ENCODE peak calls at places on chromosomes 5 and 9, in nine cellular contexts. I is brain microvascular endothelial cell; Z is fibroblast of lung; O is ascending aorta; J is CD8-positive, alpha-beta T cell; K is HepG2; B is uterus; A is heart left ventricle; M is epithelial cell of esophagus. X is an unnamed sample.

GRCh38 chr9:72305102-72305546 is 59.9 kb downstream of the ZFAND5 start:
- DNase-seq in K (peak; percentile 6), J (peak; percentile 11), I (peak; percentile 42), Z (peak; percentile 66), A (peak; percentile 87), B (peak; percentile 92), O (peak; percentile 91), M (peak; percentile 64), X (peak; percentile 90)

GRCh38 chr9:81669011-81669739 is 20.2 kb downstream of the TLE1 start:
- DNase-seq in B (no peak), K (no peak), M (no peak), J (no peak), Z (peak; percentile 82), O (no peak), I (no peak), A (no peak), X (no peak)

GRCh38 chr9:111740739-111741138 is 54.0 kb downstream of the SHOC1 start:
- DNase-seq in A (no peak), K (no peak), B (no peak), J (no peak), M (no peak), Z (no peak), I (no peak), O (no peak), X (no peak)

GRCh38 chr9:1256178-1256577 is 206.0 kb downstream of the DMRT2 start:
- DNase-seq in B (no peak), J (no peak), A (no peak), K (no peak), Z (no peak), I (no peak), M (no peak), O (no peak), X (no peak)

GRCh38 chr9:116288658-116289057 is 135.1 kb downstream of the PAPPA start:
- DNase-seq in Z (peak; percentile 98), K (no peak), A (no peak), O (no peak), I (peak; percentile 99), M (peak; percentile 77), B (no peak), J (no peak), X (no peak)

GRCh38 chr9:19386469-19387044 is 6.5 kb upstream of the RPS6 start:
- DNase-seq in Z (no peak), I (no peak), B (no peak), A (no peak), O (no peak), K (no peak), M (no peak), J (no peak), X (no peak)

GRCh38 chr9:9920425-9920824 is 692.4 kb downstream of the PTPRD start:
- DNase-seq in A (no peak), I (no peak), M (no peak), O (no peak), J (no peak), K (no peak), B (no peak), Z (no peak), X (no peak)

GRCh38 chr9:101098392-101098791 is 69.9 kb downstream of the PLPPR1 start:
- DNase-seq in O (no peak), A (no peak), M (no peak), B (no peak), I (no peak), J (no peak), K (no peak), Z (no peak), X (no peak)

GRCh38 chr5:60339691-60340191 is 360.2 kb downstream of the DEPDC1B start:
- DNase-seq in B (no peak), Z (peak; percentile 54), I (no peak), M (no peak), O (no peak), A (peak; percentile 24), J (no peak), K (no peak), X (peak; percentile 85)

GRCh38 chr9:123043081-123043939 is 9.8 kb downstream of the GPR21 start:
- DNase-seq in K (no peak), Z (no peak), M (no peak), B (no peak), O (no peak), A (no peak), J (no peak), I (no peak), X (no peak)
- TF ChIP-seq CTCF in K (no peak), Z (no peak), M (no peak), B (no peak), O (no peak), A (no peak), J (no peak), I (no peak), X (no peak)

GRCh38 chr9:133003071-133003461 is 24.6 kb downstream of the GFI1B start:
- DNase-seq in M (no peak), O (no peak), B (no peak), I (no peak), A (no peak), Z (no peak), J (no peak), K (no peak), X (no peak)

GRCh38 chr9:133003671-133004090 is 25.2 kb downstream of the GFI1B start:
- DNase-seq in K (no peak), Z (no peak), B (no peak), O (no peak), M (no peak), J (no peak), A (no peak), I (no peak), X (no peak)

GRCh38 chr9:133005221-133005760 is 25.5 kb upstream of the GTF3C5 start:
- DNase-seq in Z (no peak), A (no peak), J (no peak), B (no peak), I (no peak), K (no peak), O (no peak), M (no peak), X (no peak)

GRCh38 chr9:133005957-133006356 is 24.8 kb upstream of the GTF3C5 start:
- DNase-seq in K (no peak), I (no peak), Z (no peak), M (no peak), J (no peak), O (no peak), B (no peak), A (no peak), X (no peak)

GRCh38 chr9:133004091-133005072 is 25.9 kb downstream of the GFI1B start:
- DNase-seq in J (no peak), M (no peak), B (no peak), I (no peak), A (no peak), K (no peak), Z (no peak), O (no peak), X (no peak)
- H3K4me3 ChIP-seq in J (no peak overlapping the region), M (no peak overlapping the region), B (no peak overlapping the region), I (no peak overlapping the region), A (no peak overlapping the region), K (no peak overlapping the region), Z (no peak overlapping the region), O (no peak overlapping the region), X (no peak overlapping the region)

GRCh38 chr5:108924457-108924961 is 176.8 kb downstream of the FER start:
- DNase-seq in B (no peak), A (no peak), I (no peak), K (peak; percentile 65), M (no peak), J (no peak), Z (no peak), O (no peak), X (no peak)
- TF ChIP-seq CTCF in B (no peak), A (no peak), I (peak; percentile 14), K (peak; percentile 80), M (no peak), J (no peak), Z (no peak), O (no peak), X (no peak)

GRCh38 chr5:132749506-132749905 is 2.3 kb downstream of the CCNI2 start:
- DNase-seq in M (no peak), K (no peak), O (no peak), A (no peak), Z (no peak), J (peak; percentile 7), B (no peak), I (no peak), X (no peak)

GRCh38 chr5:132748522-132749000 is 1.3 kb downstream of the CCNI2 start:
- DNase-seq in I (no peak), A (no peak), M (peak; percentile 67), B (no peak), J (peak; percentile 7), O (no peak), K (no peak), Z (no peak), X (no peak)

GRCh38 chr5:132747693-132748440 is 641 bp downstream of the CCNI2 start:
- DNase-seq in B (no peak), Z (no peak), M (no peak), J (peak; percentile 53), K (no peak), I (no peak), A (no peak), O (no peak), X (no peak)

GRCh38 chr5:132746592-132747063 is 598 bp upstream of the CCNI2 start:
- DNase-seq in I (peak; percentile 10), K (no peak), Z (no peak), B (no peak), A (no peak), M (peak; percentile 62), J (no peak), O (no peak), X (no peak)

DNA sequence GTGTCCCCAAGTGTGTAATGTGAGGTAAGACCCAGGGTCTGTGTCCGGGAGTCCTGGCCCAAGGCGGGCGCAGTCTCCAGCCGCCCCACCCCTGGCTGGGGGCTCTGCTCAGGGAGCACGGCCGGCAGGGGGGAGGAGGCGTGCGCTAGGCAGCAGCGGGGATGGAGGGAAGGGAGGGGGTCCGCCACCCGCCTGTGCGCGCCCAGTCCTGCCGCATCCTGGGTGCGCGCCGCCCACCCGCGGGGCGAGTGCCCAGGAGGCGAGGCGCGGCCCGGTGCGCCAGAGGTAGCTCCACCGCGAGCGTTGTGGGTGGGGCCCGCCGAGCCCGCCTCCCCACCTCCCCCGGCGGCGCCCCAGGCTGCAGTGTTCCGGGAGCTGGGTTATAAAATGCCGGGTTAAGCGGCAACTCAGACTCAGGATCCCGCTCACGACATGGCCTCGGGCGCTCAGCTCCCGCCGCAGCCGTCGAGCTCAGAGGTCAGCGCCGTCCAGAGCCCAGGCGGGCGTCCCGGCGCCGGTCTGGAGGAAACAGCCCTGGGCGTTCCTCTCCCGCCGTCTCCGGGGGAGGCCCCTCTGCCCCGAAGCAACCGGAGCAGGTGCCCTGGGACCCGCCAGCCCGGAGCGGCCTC is at the start of gene CCNI2:
- DNase-seq in A (no peak), I (no peak), B (no peak), Z (no peak), J (peak; percentile 63), K (no peak), O (no peak), M (peak; percentile 30), X (no peak)
- H3K4me3 ChIP-seq in A (peak within 1 kb of the TSS; percentile 61), I (peak within 1 kb of the TSS; percentile 44), B (peak within 1 kb of the TSS; percentile 25), Z (peak within 1 kb of the TSS; percentile 31), J (peak within 1 kb of the TSS; percentile 57), K (no peak within 1 kb of the TSS), O (peak within 1 kb of the TSS; percentile 49), M (peak within 1 kb of the TSS; percentile 37), X (peak within 1 kb of the TSS; percentile 49)

GRCh38 chr9:126661521-126662251 is 48.0 kb downstream of the LMX1B start:
- DNase-seq in O (no peak), Z (peak; percentile 20), M (peak; percentile 80), I (no peak), B (no peak), K (peak; percentile 41), J (no peak), A (no peak), X (no peak)
- TF ChIP-seq CTCF in O (no peak), Z (no peak), M (no peak), I (peak; percentile 17), B (no peak), K (peak; percentile 51), J (no peak), A (no peak), X (no peak)

GRCh38 chr9:76572205-76572550 is 113.2 kb downstream of the GCNT1 start:
- DNase-seq in B (no peak), K (no peak), J (no peak), Z (no peak), M (peak; percentile 35), O (no peak), I (no peak), A (no peak), X (no peak)
- H3K4me3 ChIP-seq in B (no peak overlapping the region), K (no peak overlapping the region), J (no peak overlapping the region), Z (peak overlapping the region; percentile 44), M (peak overlapping the region; percentile 40), O (peak overlapping the region; percentile 63), I (peak overlapping the region; percentile 48), A (peak overlapping the region; percentile 60), X (no peak overlapping the region)

X was measured in tibial artery.